ENCODE peak calls at places on chromosomes 6 and 20, in ten cellular contexts. One of them, this sample, is unnamed.

GRCh38 chr20:58352454-58352853 is 36.6 kb upstream of the VAPB start:
- DNase-seq in cardiac fibroblast: no peak
- DNase-seq in PC-9: no peak
- DNase-seq in fibroblast of lung: no peak
- DNase-seq in sigmoid colon: no peak
- DNase-seq in pancreas: no peak
- DNase-seq in left lung: no peak
- DNase-seq in choroid plexus epithelial cell: no peak
- DNase-seq in endothelial cell of umbilical vein: no peak
- DNase-seq in prostate gland: no peak
- DNase-seq in this sample: no peak

GRCh38 chr6:161748535-161749386 is 474.9 kb upstream of the AGPAT4 start:
- DNase-seq in pancreas: peak
- DNase-seq in PC-9: no peak
- DNase-seq in choroid plexus epithelial cell: peak
- DNase-seq in prostate gland: no peak
- DNase-seq in fibroblast of lung: peak
- DNase-seq in left lung: no peak
- DNase-seq in sigmoid colon: no peak
- DNase-seq in cardiac fibroblast: peak
- DNase-seq in endothelial cell of umbilical vein: peak
- DNase-seq in this sample: no peak

GRCh38 chr6:7262037-7262461 is 51.0 kb downstream of the SSR1 start:
- DNase-seq in cardiac fibroblast: no peak
- DNase-seq in pancreas: no peak
- DNase-seq in fibroblast of lung: no peak
- DNase-seq in choroid plexus epithelial cell: no peak
- DNase-seq in left lung: peak
- DNase-seq in endothelial cell of umbilical vein: no peak
- DNase-seq in sigmoid colon: peak
- DNase-seq in prostate gland: no peak
- DNase-seq in PC-9: no peak
- DNase-seq in this sample: no peak

GRCh38 chr20:31806564-31807355 is 12.4 kb upstream of the MYLK2 start:
- DNase-seq in endothelial cell of umbilical vein: no peak
- DNase-seq in pancreas: no peak
- DNase-seq in fibroblast of lung: peak
- DNase-seq in choroid plexus epithelial cell: peak
- DNase-seq in prostate gland: no peak
- DNase-seq in cardiac fibroblast: no peak
- DNase-seq in PC-9: no peak
- DNase-seq in sigmoid colon: no peak
- DNase-seq in left lung: no peak
- DNase-seq in this sample: peak

GRCh38 chr6:91141352-91141751 is 554.5 kb upstream of the MAP3K7 start:
- DNase-seq in prostate gland: no peak
- DNase-seq in PC-9: no peak
- DNase-seq in endothelial cell of umbilical vein: no peak
- DNase-seq in left lung: no peak
- DNase-seq in choroid plexus epithelial cell: no peak
- DNase-seq in fibroblast of lung: no peak
- DNase-seq in pancreas: no peak
- DNase-seq in cardiac fibroblast: no peak
- DNase-seq in sigmoid colon: no peak
- DNase-seq in this sample: no peak

GRCh38 chr6:158060447-158061360 is 79.0 kb downstream of the SYNJ2 start:
- DNase-seq in choroid plexus epithelial cell: peak
- DNase-seq in prostate gland: peak
- DNase-seq in sigmoid colon: peak
- DNase-seq in endothelial cell of umbilical vein: peak
- DNase-seq in fibroblast of lung: peak
- DNase-seq in left lung: peak
- DNase-seq in cardiac fibroblast: peak
- DNase-seq in PC-9: peak
- DNase-seq in pancreas: peak
- DNase-seq in this sample: peak

GRCh38 chr20:37231970-37232620 is 29.5 kb downstream of the GHRH start:
- DNase-seq in cardiac fibroblast: no peak
- DNase-seq in endothelial cell of umbilical vein: no peak
- DNase-seq in left lung: no peak
- DNase-seq in pancreas: no peak
- DNase-seq in fibroblast of lung: peak
- DNase-seq in PC-9: no peak
- DNase-seq in prostate gland: no peak
- DNase-seq in sigmoid colon: no peak
- DNase-seq in choroid plexus epithelial cell: no peak
- DNase-seq in this sample: no peak

GRCh38 chr6:78611886-78612480 is 255.4 kb upstream of the IRAK1BP1 start:
- DNase-seq in sigmoid colon: no peak
- DNase-seq in pancreas: no peak
- DNase-seq in left lung: no peak
- DNase-seq in endothelial cell of umbilical vein: peak
- DNase-seq in cardiac fibroblast: peak
- DNase-seq in choroid plexus epithelial cell: peak
- DNase-seq in fibroblast of lung: no peak
- DNase-seq in PC-9: peak
- DNase-seq in prostate gland: no peak
- DNase-seq in this sample: peak

GRCh38 chr6:11953641-11954040 is 58.5 kb upstream of the HIVEP1 start:
- DNase-seq in prostate gland: no peak
- DNase-seq in endothelial cell of umbilical vein: no peak
- DNase-seq in pancreas: no peak
- DNase-seq in PC-9: no peak
- DNase-seq in fibroblast of lung: peak
- DNase-seq in cardiac fibroblast: no peak
- DNase-seq in sigmoid colon: no peak
- DNase-seq in choroid plexus epithelial cell: no peak
- DNase-seq in left lung: no peak
- DNase-seq in this sample: no peak
- H3K4me3 ChIP-seq in prostate gland: no peak
- H3K4me3 ChIP-seq in endothelial cell of umbilical vein: no peak
- H3K4me3 ChIP-seq in pancreas: no peak
- H3K4me3 ChIP-seq in PC-9: no peak
- H3K4me3 ChIP-seq in fibroblast of lung: no peak
- H3K4me3 ChIP-seq in cardiac fibroblast: no peak
- H3K4me3 ChIP-seq in sigmoid colon: no peak
- H3K4me3 ChIP-seq in choroid plexus epithelial cell: no peak
- H3K4me3 ChIP-seq in left lung: no peak
- H3K4me3 ChIP-seq in this sample: no peak

DNA sequence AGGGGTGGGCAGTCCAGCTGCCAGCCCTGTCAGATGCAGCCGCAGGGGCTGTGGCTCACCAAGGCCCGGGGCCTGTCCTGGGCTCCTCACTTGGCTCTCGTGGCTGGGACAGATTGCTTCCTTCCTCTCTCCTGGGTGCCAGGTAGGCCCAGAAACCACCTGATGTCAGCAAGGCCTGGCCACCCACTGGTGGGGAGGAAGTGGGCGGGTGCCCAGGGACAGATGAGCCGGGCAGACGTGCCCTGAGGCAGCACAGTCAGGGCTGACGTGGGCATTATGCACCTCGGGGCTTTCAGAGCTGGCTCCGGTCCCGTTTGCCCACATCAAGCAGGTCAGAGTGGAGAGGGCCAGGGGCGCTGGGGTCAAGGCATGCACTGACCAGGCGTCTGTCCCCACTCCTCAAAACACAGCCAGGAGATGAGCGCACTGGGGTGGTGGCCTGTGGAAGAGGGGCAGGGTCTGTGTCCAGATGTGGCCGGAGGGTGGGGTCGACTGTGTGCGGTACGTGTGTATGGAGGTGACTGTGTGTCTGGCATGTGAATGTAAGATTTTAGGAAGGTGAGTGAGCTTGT is 133.2 kb upstream of the PTPN1 start:
- DNase-seq in PC-9: peak
- DNase-seq in fibroblast of lung: no peak
- DNase-seq in prostate gland: no peak
- DNase-seq in left lung: no peak
- DNase-seq in endothelial cell of umbilical vein: no peak
- DNase-seq in choroid plexus epithelial cell: no peak
- DNase-seq in sigmoid colon: peak
- DNase-seq in cardiac fibroblast: no peak
- DNase-seq in pancreas: no peak
- DNase-seq in this sample: no peak
- TF ChIP-seq CTCF in PC-9: no peak
- TF ChIP-seq CTCF in fibroblast of lung: no peak
- TF ChIP-seq CTCF in prostate gland: no peak
- TF ChIP-seq CTCF in left lung: no peak
- TF ChIP-seq CTCF in endothelial cell of umbilical vein: no peak
- TF ChIP-seq CTCF in choroid plexus epithelial cell: no peak
- TF ChIP-seq CTCF in sigmoid colon: no peak
- TF ChIP-seq CTCF in cardiac fibroblast: no peak
- TF ChIP-seq CTCF in pancreas: no peak
- TF ChIP-seq CTCF in this sample: no peak

GRCh38 chr6:42911171-42912021 is 4.5 kb upstream of the PTCRA start:
- DNase-seq in choroid plexus epithelial cell: peak
- DNase-seq in endothelial cell of umbilical vein: no peak
- DNase-seq in sigmoid colon: no peak
- DNase-seq in fibroblast of lung: no peak
- DNase-seq in pancreas: no peak
- DNase-seq in left lung: no peak
- DNase-seq in cardiac fibroblast: no peak
- DNase-seq in PC-9: no peak
- DNase-seq in prostate gland: no peak
- DNase-seq in this sample: no peak
- H3K4me3 ChIP-seq in choroid plexus epithelial cell: peak
- H3K4me3 ChIP-seq in endothelial cell of umbilical vein: no peak
- H3K4me3 ChIP-seq in sigmoid colon: no peak
- H3K4me3 ChIP-seq in fibroblast of lung: no peak
- H3K4me3 ChIP-seq in pancreas: no peak
- H3K4me3 ChIP-seq in left lung: peak
- H3K4me3 ChIP-seq in cardiac fibroblast: peak
- H3K4me3 ChIP-seq in PC-9: no peak
- H3K4me3 ChIP-seq in prostate gland: peak
- H3K4me3 ChIP-seq in this sample: peak

DNA sequence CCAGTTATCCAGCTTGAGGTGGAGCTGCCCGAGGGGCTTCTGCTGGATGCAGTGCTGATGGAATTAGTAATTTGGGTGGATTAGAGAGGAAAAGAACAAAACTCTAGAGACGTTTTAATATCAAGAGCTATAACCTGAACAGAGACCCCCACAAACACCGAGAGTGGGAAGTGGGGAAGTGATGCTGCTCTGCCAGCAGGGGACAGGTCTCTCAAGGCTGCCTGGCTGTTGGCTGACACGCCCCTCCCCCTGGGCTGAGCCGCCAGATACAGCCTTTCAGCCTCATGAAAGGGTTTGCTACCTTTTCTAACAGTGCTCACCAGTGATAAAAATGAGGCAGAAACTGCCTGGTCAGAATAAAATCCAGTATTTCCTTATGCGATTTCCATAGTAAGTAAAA is 9.6 kb downstream of the LEMD2 start:
- DNase-seq in pancreas: no peak
- DNase-seq in choroid plexus epithelial cell: no peak
- DNase-seq in endothelial cell of umbilical vein: no peak
- DNase-seq in sigmoid colon: no peak
- DNase-seq in prostate gland: no peak
- DNase-seq in left lung: no peak
- DNase-seq in cardiac fibroblast: no peak
- DNase-seq in fibroblast of lung: no peak
- DNase-seq in PC-9: no peak
- DNase-seq in this sample: no peak
- TF ChIP-seq CTCF in pancreas: no peak
- TF ChIP-seq CTCF in choroid plexus epithelial cell: peak
- TF ChIP-seq CTCF in endothelial cell of umbilical vein: no peak
- TF ChIP-seq CTCF in sigmoid colon: no peak
- TF ChIP-seq CTCF in prostate gland: no peak
- TF ChIP-seq CTCF in left lung: no peak
- TF ChIP-seq CTCF in cardiac fibroblast: no peak
- TF ChIP-seq CTCF in fibroblast of lung: no peak
- TF ChIP-seq CTCF in PC-9: no peak
- TF ChIP-seq CTCF in this sample: peak

GRCh38 chr6:137707590-137708360 is 159.3 kb upstream of the TNFAIP3 start:
- DNase-seq in sigmoid colon: peak
- DNase-seq in left lung: peak
- DNase-seq in endothelial cell of umbilical vein: peak
- DNase-seq in fibroblast of lung: peak
- DNase-seq in prostate gland: peak
- DNase-seq in pancreas: peak
- DNase-seq in choroid plexus epithelial cell: peak
- DNase-seq in PC-9: peak
- DNase-seq in cardiac fibroblast: peak
- DNase-seq in this sample: peak
- H3K4me3 ChIP-seq in sigmoid colon: no peak
- H3K4me3 ChIP-seq in left lung: no peak
- H3K4me3 ChIP-seq in endothelial cell of umbilical vein: no peak
- H3K4me3 ChIP-seq in fibroblast of lung: no peak
- H3K4me3 ChIP-seq in prostate gland: no peak
- H3K4me3 ChIP-seq in pancreas: no peak
- H3K4me3 ChIP-seq in choroid plexus epithelial cell: peak
- H3K4me3 ChIP-seq in PC-9: peak
- H3K4me3 ChIP-seq in cardiac fibroblast: no peak
- H3K4me3 ChIP-seq in this sample: no peak

GRCh38 chr20:46128310-46129151 is 10.4 kb downstream of the CD40 start:
- DNase-seq in sigmoid colon: peak
- DNase-seq in left lung: peak
- DNase-seq in PC-9: no peak
- DNase-seq in prostate gland: no peak
- DNase-seq in choroid plexus epithelial cell: peak
- DNase-seq in cardiac fibroblast: peak
- DNase-seq in pancreas: no peak
- DNase-seq in fibroblast of lung: peak
- DNase-seq in endothelial cell of umbilical vein: peak
- DNase-seq in this sample: no peak
- TF ChIP-seq CTCF in sigmoid colon: peak
- TF ChIP-seq CTCF in left lung: peak
- TF ChIP-seq CTCF in PC-9: peak
- TF ChIP-seq CTCF in prostate gland: peak
- TF ChIP-seq CTCF in choroid plexus epithelial cell: peak
- TF ChIP-seq CTCF in cardiac fibroblast: peak
- TF ChIP-seq CTCF in pancreas: peak
- TF ChIP-seq CTCF in fibroblast of lung: peak
- TF ChIP-seq CTCF in endothelial cell of umbilical vein: peak
- TF ChIP-seq CTCF in this sample: peak

GRCh38 chr6:130259557-130259956 is 36.8 kb upstream of the SAMD3 start:
- DNase-seq in prostate gland: no peak
- DNase-seq in cardiac fibroblast: no peak
- DNase-seq in pancreas: no peak
- DNase-seq in fibroblast of lung: no peak
- DNase-seq in left lung: no peak
- DNase-seq in PC-9: no peak
- DNase-seq in sigmoid colon: no peak
- DNase-seq in choroid plexus epithelial cell: no peak
- DNase-seq in endothelial cell of umbilical vein: no peak
- DNase-seq in this sample: no peak

GRCh38 chr6:130262008-130262407 is 39.3 kb upstream of the SAMD3 start:
- DNase-seq in pancreas: no peak
- DNase-seq in choroid plexus epithelial cell: no peak
- DNase-seq in fibroblast of lung: no peak
- DNase-seq in PC-9: no peak
- DNase-seq in endothelial cell of umbilical vein: no peak
- DNase-seq in prostate gland: no peak
- DNase-seq in sigmoid colon: no peak
- DNase-seq in cardiac fibroblast: no peak
- DNase-seq in left lung: no peak
- DNase-seq in this sample: no peak

GRCh38 chr6:130259140-130259539 is 36.4 kb upstream of the SAMD3 start:
- DNase-seq in fibroblast of lung: no peak
- DNase-seq in cardiac fibroblast: no peak
- DNase-seq in choroid plexus epithelial cell: no peak
- DNase-seq in pancreas: no peak
- DNase-seq in left lung: no peak
- DNase-seq in PC-9: no peak
- DNase-seq in endothelial cell of umbilical vein: no peak
- DNase-seq in prostate gland: no peak
- DNase-seq in sigmoid colon: no peak
- DNase-seq in this sample: no peak
- H3K4me3 ChIP-seq in fibroblast of lung: no peak
- H3K4me3 ChIP-seq in cardiac fibroblast: no peak
- H3K4me3 ChIP-seq in choroid plexus epithelial cell: no peak
- H3K4me3 ChIP-seq in pancreas: no peak
- H3K4me3 ChIP-seq in left lung: no peak
- H3K4me3 ChIP-seq in PC-9: no peak
- H3K4me3 ChIP-seq in endothelial cell of umbilical vein: no peak
- H3K4me3 ChIP-seq in prostate gland: no peak
- H3K4me3 ChIP-seq in sigmoid colon: no peak
- H3K4me3 ChIP-seq in this sample: no peak